ENCODE peak calls at places on chromosomes 12 and 14, in eight cellular contexts. V, A, E, I, R, G, O and N are unnamed samples.

GRCh38 chr14:55807059-55807499 is 227.1 kb downstream of the KTN1 start:
- DNase-seq in V (peak), A (no peak), E (peak), I (no peak), R (peak), G (peak), O (no peak), N (peak)

GRCh38 chr12:120439646-120440247 is 1.8 kb downstream of the COX6A1 start:
- DNase-seq in V (peak), A (peak), E (peak), I (no peak), R (peak), G (no peak), O (peak), N (no peak)

GRCh38 chr14:102491366-102491765 is 18.2 kb downstream of the ANKRD9 start:
- DNase-seq in V (no peak), A (no peak), E (no peak), I (no peak), R (no peak), G (no peak), O (no peak), N (no peak)

GRCh38 chr14:80003138-80003537 is 208.2 kb downstream of the DIO2 start:
- DNase-seq in V (no peak), A (no peak), E (no peak), I (no peak), R (no peak), G (no peak), O (no peak), N (no peak)

GRCh38 chr12:101044512-101045074 is 165.4 kb downstream of the SLC5A8 start:
- DNase-seq in V (no peak), A (no peak), E (no peak), I (no peak), R (no peak), G (no peak), O (no peak), N (no peak)

GRCh38 chr14:22112004-22112403 is 438.4 kb upstream of the OR4E1 start:
- DNase-seq in V (peak), A (peak), E (peak), I (no peak), R (no peak), G (no peak), O (no peak), N (no peak)

GRCh38 chr14:34064349-34064748 is 113.5 kb upstream of the EGLN3 start:
- DNase-seq in V (no peak), A (no peak), E (no peak), I (no peak), R (peak), G (no peak), O (no peak), N (peak)

GRCh38 chr12:89354630-89354931 is 2.3 kb upstream of the DUSP6 start:
- DNase-seq in V (no peak), A (no peak), E (no peak), I (no peak), R (no peak), G (no peak), O (no peak), N (no peak)

GRCh38 chr12:79439179-79439825 is 251.5 kb downstream of the PAWR start:
- DNase-seq in V (no peak), A (no peak), E (no peak), I (no peak), R (no peak), G (no peak), O (no peak), N (no peak)

GRCh38 chr12:87667378-87667777 is 361.8 kb downstream of the C12orf50 start:
- DNase-seq in V (no peak), A (no peak), E (no peak), I (no peak), R (no peak), G (no peak), O (no peak), N (no peak)

GRCh38 chr12:105352940-105353635 is 22.6 kb downstream of the C12orf75 start:
- DNase-seq in V (no peak), A (no peak), E (no peak), I (no peak), R (peak), G (no peak), O (no peak), N (no peak)

GRCh38 chr12:55743131-55743921 is 404 bp downstream of the GDF11 start:
- DNase-seq in V (peak), A (peak), E (peak), I (no peak), R (peak), G (peak), O (peak), N (peak)

GRCh38 chr12:27083861-27084271 is 1.5 kb upstream of the C12orf71 start:
- DNase-seq in V (no peak), A (no peak), E (no peak), I (no peak), R (no peak), G (no peak), O (no peak), N (no peak)

GRCh38 chr12:85866929-85867776 is 6.9 kb upstream of the NTS start:
- DNase-seq in V (no peak), A (no peak), E (no peak), I (no peak), R (peak), G (no peak), O (no peak), N (no peak)

GRCh38 chr12:75660805-75661404 is 149.5 kb upstream of the KRR1 start:
- DNase-seq in V (no peak), A (no peak), E (no peak), I (no peak), R (no peak), G (no peak), O (no peak), N (no peak)

GRCh38 chr12:120229583-120230325 is 28.8 kb upstream of the RPLP0 start:
- DNase-seq in V (no peak), A (no peak), E (no peak), I (no peak), R (no peak), G (no peak), O (peak), N (no peak)

GRCh38 chr14:91164676-91165075 is 50.8 kb downstream of the DGLUCY start:
- DNase-seq in V (no peak), A (no peak), E (no peak), I (no peak), R (peak), G (no peak), O (no peak), N (no peak)

GRCh38 chr12:40598073-40598472 is 94.2 kb upstream of the CNTN1 start:
- DNase-seq in V (no peak), A (no peak), E (no peak), I (no peak), R (no peak), G (no peak), O (no peak), N (no peak)

GRCh38 chr14:50335989-50336391 is 23.9 kb downstream of the DMAC2L start:
- DNase-seq in V (no peak), A (no peak), E (no peak), I (peak), R (no peak), G (no peak), O (no peak), N (peak)